ENCODE peak calls at places on chromosomes 3 and 15, in five cellular contexts. V, X, H, C and S are unnamed samples.

GRCh38 chr3:35639251-35640185 is at the start of gene ARPP21:
- DNase-seq in V (no peak), X (peak; percentile 34), H (no peak), C (peak; percentile 0), S (peak; percentile 36)

GRCh38 chr3:44862221-44862637 is 517 bp downstream of the TMEM42 start:
- DNase-seq in V (no peak), X (peak; percentile 7), H (peak; percentile 6), C (peak; percentile 36), S (peak; percentile 42)

GRCh38 chr15:27783668-27784067 is 315.4 kb downstream of the OCA2 start:
- DNase-seq in V (no peak), X (no peak), H (no peak), C (no peak), S (no peak)

GRCh38 chr3:98890960-98891910 is 10.3 kb downstream of the DCBLD2 start:
- DNase-seq in V (no peak), X (no peak), H (no peak), C (peak; percentile 37), S (peak; percentile 20)

GRCh38 chr15:40464595-40465185 is 6.1 kb upstream of the CHST14 start:
- DNase-seq in V (no peak), X (no peak), H (no peak), C (no peak), S (no peak)

GRCh38 chr15:85886345-85886935 is 91.7 kb upstream of the KLHL25 start:
- DNase-seq in V (no peak), X (no peak), H (no peak), C (no peak), S (no peak)

GRCh38 chr15:43920815-43921214 is 94.0 kb downstream of the WDR76 start:
- DNase-seq in V (no peak), X (peak; percentile 35), H (no peak), C (no peak), S (peak; percentile 74)

GRCh38 chr3:58560771-58561311 is 16.4 kb downstream of the FAM107A start:
- DNase-seq in V (peak; percentile 98), X (peak; percentile 95), H (no peak), C (peak; percentile 80), S (peak; percentile 91)

GRCh38 chr3:141368062-141368924 is at the start of gene ZBTB38:
- DNase-seq in V (peak; percentile 74), X (peak; percentile 98), H (peak; percentile 91), C (peak; percentile 96), S (peak; percentile 97)

GRCh38 chr3:1798711-1799410 is 299.8 kb upstream of the CNTN4 start:
- DNase-seq in V (no peak), X (no peak), H (no peak), C (no peak), S (no peak)
- TF ChIP-seq CTCF in V (no peak), X (no peak), H (no peak), C (no peak), S (no peak)

GRCh38 chr3:17908399-17909191 is 166.2 kb upstream of the TBC1D5 start:
- DNase-seq in V (no peak), X (no peak), H (no peak), C (no peak), S (no peak)

GRCh38 chr3:17913349-17913748 is 170.9 kb upstream of the TBC1D5 start:
- DNase-seq in V (no peak), X (no peak), H (no peak), C (no peak), S (no peak)

GRCh38 chr3:17910922-17911321 is 168.5 kb upstream of the TBC1D5 start:
- DNase-seq in V (no peak), X (no peak), H (no peak), C (no peak), S (no peak)

GRCh38 chr3:17915341-17915740 is 172.9 kb upstream of the TBC1D5 start:
- DNase-seq in V (no peak), X (no peak), H (no peak), C (no peak), S (no peak)

GRCh38 chr3:17912011-17912760 is 169.8 kb upstream of the TBC1D5 start:
- DNase-seq in V (no peak), X (no peak), H (no peak), C (no peak), S (no peak)
- H3K4me3 ChIP-seq in V (no peak overlapping the region), X (no peak overlapping the region), H (no peak overlapping the region), C (no peak overlapping the region), S (no peak overlapping the region)

DNA sequence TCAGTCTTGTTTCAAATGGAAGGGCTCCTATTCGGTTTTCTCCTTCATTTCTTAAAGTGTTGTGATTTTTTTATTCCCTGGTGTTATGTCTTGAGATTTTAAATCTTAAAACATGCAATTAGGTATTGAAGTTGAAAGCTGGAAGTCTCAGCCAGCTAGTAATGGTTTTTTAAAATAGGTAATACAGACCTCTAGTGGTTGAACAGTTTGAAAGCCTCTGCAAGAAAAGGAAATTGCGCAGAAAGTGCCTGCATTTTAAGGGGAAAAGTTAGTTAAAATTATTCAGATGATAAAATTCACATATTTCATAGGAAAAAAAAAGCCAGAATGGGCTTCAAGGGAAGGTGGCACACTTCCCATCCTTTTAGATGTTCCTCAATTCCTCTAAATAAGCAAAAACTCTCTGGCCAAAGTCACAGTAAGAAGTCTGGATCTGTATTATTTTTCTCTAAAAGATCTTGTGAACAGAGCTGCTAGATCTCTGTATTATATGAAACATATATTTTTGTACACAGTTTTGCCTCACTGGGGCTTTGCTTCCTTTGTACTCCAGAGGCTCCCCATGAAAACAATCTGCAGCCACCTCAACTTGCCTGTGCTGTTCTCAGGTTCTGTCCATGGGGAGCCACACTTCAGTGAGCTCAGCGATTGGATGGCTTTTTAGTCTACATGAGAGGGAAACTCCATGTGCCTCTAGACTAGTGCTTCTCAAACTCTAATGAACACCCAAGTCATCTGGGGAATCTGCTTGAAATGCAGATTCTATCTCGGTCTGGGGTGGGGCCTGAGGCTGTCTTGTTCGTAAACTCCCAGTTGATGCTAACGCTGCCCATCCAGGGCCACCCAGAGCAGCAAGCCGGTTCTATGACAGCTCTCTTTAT is 21.5 kb downstream of the AGTR1 start:
- DNase-seq in V (no peak), X (no peak), H (no peak), C (peak; percentile 37), S (peak; percentile 47)
- TF ChIP-seq CTCF in V (peak; percentile 48), X (peak; percentile 50), H (peak; percentile 49), C (peak; percentile 51), S (peak; percentile 55)

GRCh38 chr15:50053457-50053856 is 65.6 kb downstream of the ATP8B4 start:
- DNase-seq in V (no peak), X (no peak), H (no peak), C (no peak), S (no peak)
- H3K4me3 ChIP-seq in V (no peak overlapping the region), X (no peak overlapping the region), H (no peak overlapping the region), C (no peak overlapping the region), S (no peak overlapping the region)

GRCh38 chr15:83571820-83572707 is 81.9 kb upstream of the ADAMTSL3 start:
- DNase-seq in V (peak; percentile 8), X (no peak), H (no peak), C (peak; percentile 40), S (peak; percentile 32)
- TF ChIP-seq CTCF in V (peak; percentile 63), X (peak; percentile 60), H (peak; percentile 59), C (peak; percentile 63), S (peak; percentile 65)

DNA sequence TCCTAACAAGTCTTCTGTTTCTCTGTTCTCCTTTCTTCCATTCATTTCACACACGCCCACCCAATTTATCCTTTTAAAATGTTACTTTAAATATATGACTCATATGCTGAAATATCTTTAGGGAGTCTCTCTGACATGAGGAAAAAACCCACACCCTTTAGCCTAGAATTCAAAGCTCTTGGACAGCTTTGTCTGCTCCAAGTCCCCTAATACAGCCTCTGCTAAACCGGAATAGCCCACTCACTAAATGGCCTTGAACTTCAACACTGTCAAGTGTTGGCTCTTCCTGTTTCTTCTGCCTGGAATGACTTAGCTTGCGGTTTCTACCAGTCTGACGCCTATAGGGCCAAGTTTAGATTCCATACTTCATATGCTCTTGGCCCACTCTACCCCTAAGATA is 3.3 kb upstream of the CD96 start:
- DNase-seq in V (no peak), X (peak; percentile 3), H (no peak), C (peak; percentile 59), S (peak; percentile 49)
- H3K4me3 ChIP-seq in V (no peak overlapping the region), X (no peak overlapping the region), H (no peak overlapping the region), C (no peak overlapping the region), S (no peak overlapping the region)

GRCh38 chr3:188061133-188061532 is 92.8 kb upstream of the LPP start:
- DNase-seq in V (no peak), X (peak; percentile 53), H (no peak), C (peak; percentile 81), S (peak; percentile 53)
- TF ChIP-seq CTCF in V (no peak), X (peak; percentile 24), H (no peak), C (no peak), S (no peak)

GRCh38 chr3:10977864-10978510 is 14.6 kb upstream of the SLC6A1 start:
- DNase-seq in V (no peak), X (peak; percentile 86), H (no peak), C (no peak), S (peak; percentile 67)
- H3K4me3 ChIP-seq in V (no peak overlapping the region), X (no peak overlapping the region), H (no peak overlapping the region), C (no peak overlapping the region), S (no peak overlapping the region)